ENCODE peak calls at places on chromosomes 12 and 14, in four cellular contexts. G, N, H and I are unnamed samples.

GRCh38 chr14:75631453-75631831 is 29.2 kb downstream of the ERG28 start:
- DNase-seq in H (no peak), N (no peak), G (no peak), I (no peak)

GRCh38 chr14:65072937-65073336 is 29.4 kb downstream of the MAX start:
- DNase-seq in H (no peak), N (no peak), G (no peak), I (no peak)

GRCh38 chr12:7859552-7859951 is 13.2 kb downstream of the SLC2A14 start:
- DNase-seq in H (no peak), G (no peak), N (no peak), I (peak)

GRCh38 chr12:122860854-122861585 is 25.8 kb downstream of the HIP1R start:
- DNase-seq in N (no peak), H (no peak), G (no peak), I (no peak)

GRCh38 chr14:35196571-35196970 is 74.2 kb downstream of the PRORP start:
- DNase-seq in N (no peak), H (no peak), G (peak), I (no peak)

GRCh38 chr12:27732281-27732680 is 21.6 kb downstream of the MRPS35 start:
- DNase-seq in N (no peak), G (peak), H (no peak), I (peak)

GRCh38 chr12:12476836-12477531 is 85.7 kb downstream of the DUSP16 start:
- DNase-seq in G (no peak), N (no peak), H (no peak), I (no peak)

GRCh38 chr14:92986254-92987147 is 63.6 kb downstream of the CHGA start:
- DNase-seq in N (peak), H (no peak), G (no peak), I (peak)

GRCh38 chr12:46956451-46957035 is 122.9 kb upstream of the PCED1B start:
- DNase-seq in G (no peak), H (no peak), N (no peak), I (no peak)

GRCh38 chr14:87896393-87897380 is 96.3 kb downstream of the GALC start:
- DNase-seq in G (peak), N (no peak), H (no peak), I (peak)

GRCh38 chr14:66982247-66982646 is 207.0 kb upstream of the GARIN2 start:
- DNase-seq in G (no peak), N (no peak), H (no peak), I (no peak)

GRCh38 chr12:6425588-6426531 is 18.9 kb upstream of the CD27 start:
- DNase-seq in N (peak), G (no peak), H (no peak), I (no peak)

GRCh38 chr12:57547366-57548315 is 649 bp upstream of the DCTN2 start:
- DNase-seq in H (no peak), G (no peak), N (no peak), I (no peak)
- H3K4me3 ChIP-seq in H (peak), G (peak), N (peak), I (no peak)

DNA sequence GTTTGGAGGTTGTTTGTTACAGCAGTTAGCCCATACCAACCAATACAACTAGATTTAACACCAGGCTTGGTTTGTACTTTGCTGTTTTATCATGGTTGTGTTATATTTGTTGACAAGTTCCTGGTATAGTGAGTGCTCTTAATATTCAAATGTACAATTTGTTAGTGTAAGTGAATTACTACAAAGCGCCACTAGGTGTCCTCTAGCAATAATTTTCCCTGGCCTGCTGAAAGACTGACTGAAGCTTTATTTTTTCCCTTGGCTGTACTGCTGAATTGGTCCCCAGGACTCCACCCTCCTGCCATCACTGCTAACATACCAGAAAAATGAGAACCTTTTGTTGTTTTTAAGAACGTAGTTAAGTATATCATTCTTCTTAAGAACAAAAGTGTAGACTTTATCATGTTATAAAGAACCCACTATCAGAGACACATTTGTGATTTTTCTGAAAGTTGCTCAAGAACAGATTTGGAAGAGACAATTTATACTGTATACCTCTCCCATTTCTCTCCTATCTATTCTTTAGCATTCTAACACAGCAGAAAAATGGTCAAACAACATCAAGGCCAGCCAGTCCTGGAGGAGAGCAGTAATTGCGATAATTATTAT is 75.3 kb upstream of the FAR2 start:
- DNase-seq in G (peak), H (no peak), N (no peak), I (peak)
- TF ChIP-seq CTCF in G (peak), H (peak), N (no peak), I (peak)

DNA sequence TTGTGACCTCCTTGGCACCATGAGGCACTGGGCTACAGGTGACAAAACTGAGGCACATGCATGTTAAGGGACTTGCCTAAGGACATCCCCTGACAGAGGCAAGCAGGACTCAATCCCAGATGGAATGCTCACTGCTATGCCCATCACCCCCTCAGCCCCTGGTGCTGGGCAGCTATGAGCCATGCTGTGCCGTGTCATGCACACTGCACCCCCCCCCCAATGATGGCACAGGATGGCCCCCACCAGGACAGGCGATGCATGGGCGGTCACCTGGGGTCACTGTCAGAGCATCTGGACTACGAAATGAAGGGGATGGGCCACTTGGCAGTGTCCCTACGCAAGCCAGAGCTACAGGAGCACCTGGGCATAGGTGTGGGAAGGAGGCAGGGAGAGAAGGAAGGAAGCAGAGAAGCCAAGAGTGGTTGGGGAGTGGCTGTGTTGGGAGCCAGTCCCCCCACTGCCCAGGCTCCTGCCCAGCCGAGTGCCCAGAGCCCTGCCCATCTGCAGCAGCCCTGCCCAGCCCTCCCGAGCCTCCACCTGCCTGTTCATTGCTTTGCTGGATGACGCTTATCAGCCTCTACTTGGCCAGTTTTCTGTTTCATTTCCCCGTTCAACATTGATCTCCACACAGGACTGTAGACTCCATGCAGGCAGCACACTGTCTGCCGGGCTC is 84.9 kb upstream of the DIO3 start:
- DNase-seq in N (no peak), H (no peak), G (no peak), I (no peak)
- H3K4me3 ChIP-seq in N (no peak), H (no peak), G (no peak), I (no peak)

GRCh38 chr12:2295941-2296461 is 243.2 kb downstream of the CACNA1C start:
- DNase-seq in H (no peak), N (no peak), G (peak), I (peak)
- TF ChIP-seq CTCF in H (no peak), N (no peak), G (no peak), I (no peak)

GRCh38 chr14:61033851-61034250 is 52.8 kb downstream of the SLC38A6 start:
- DNase-seq in N (no peak), H (no peak), G (no peak), I (peak)

GRCh38 chr14:61033024-61033423 is 52.0 kb downstream of the SLC38A6 start:
- DNase-seq in G (no peak), N (no peak), H (no peak), I (no peak)

GRCh38 chr14:61031026-61031425 is 50.0 kb downstream of the SLC38A6 start:
- DNase-seq in H (no peak), G (no peak), N (no peak), I (no peak)

GRCh38 chr14:61034416-61035100 is 53.5 kb downstream of the SLC38A6 start:
- DNase-seq in N (no peak), G (peak), H (no peak), I (peak)
- H3K4me3 ChIP-seq in N (no peak), G (no peak), H (no peak), I (no peak)

GRCh38 chr12:110649341-110649847 is 35.5 kb downstream of the TCTN1 start:
- DNase-seq in H (no peak), N (no peak), G (no peak), I (no peak)
- TF ChIP-seq CTCF in H (no peak), N (no peak), G (no peak), I (no peak)

GRCh38 chr12:2284857-2285256 is 232.1 kb downstream of the CACNA1C start:
- DNase-seq in N (peak), G (peak), H (peak), I (peak)
- H3K4me3 ChIP-seq in N (no peak), G (no peak), H (no peak), I (no peak)

GRCh38 chr12:53952335-53952694 is 2.4 kb upstream of the HOXC12 start:
- DNase-seq in G (no peak), H (no peak), N (no peak), I (no peak)
- TF ChIP-seq CTCF in G (no peak), H (no peak), N (no peak), I (no peak)